ENCODE peak calls at places on chromosome 10, in nine cellular contexts. A is adipocyte; F is thoracic aorta; G is effector memory CD8-positive, alpha-beta T cell; M is right cardiac atrium; U is HT-29; T is OCI-LY7; I is ELR; J is RPMI8226. P is an unnamed sample.

GRCh38 chr10:69869291-69869841 is 67.7 kb downstream of the COL13A1 start:
- DNase-seq in A (peak; percentile 76), F (no peak), G (no peak), M (peak; percentile 59), U (peak; percentile 87), T (no peak), I (peak; percentile 70), J (no peak), P (no peak)

GRCh38 chr10:6234371-6234770 is 31.6 kb downstream of the PFKFB3 start:
- DNase-seq in A (no peak), F (no peak), G (no peak), M (no peak), U (no peak), T (no peak), I (no peak), J (no peak), P (no peak)

GRCh38 chr10:71727429-71728217 is 8.0 kb upstream of the C10orf105 start:
- DNase-seq in A (no peak), F (no peak), G (peak; percentile 73), M (peak; percentile 84), U (no peak), T (peak; percentile 92), I (no peak), J (peak; percentile 91), P (no peak)

GRCh38 chr10:25934673-25935139 is 677 bp downstream of the MYO3A start:
- DNase-seq in A (no peak), F (no peak), G (no peak), M (peak; percentile 39), U (no peak), T (no peak), I (no peak), J (no peak), P (peak; percentile 65)

GRCh38 chr10:13271552-13272163 is 28.2 kb downstream of the PHYH start:
- DNase-seq in A (no peak), F (no peak), G (peak; percentile 45), M (peak; percentile 69), U (peak; percentile 40), T (peak; percentile 78), I (peak; percentile 38), J (peak; percentile 64), P (no peak)

GRCh38 chr10:74460812-74461211 is 309.8 kb downstream of the ADK start:
- DNase-seq in A (peak; percentile 7), F (no peak), G (no peak), M (no peak), U (no peak), T (peak; percentile 4), I (no peak), J (no peak), P (no peak)

GRCh38 chr10:45403151-45403550 is 29.1 kb downstream of the ALOX5 start:
- DNase-seq in A (no peak), F (no peak), G (no peak), M (no peak), U (no peak), T (no peak), I (peak; percentile 65), J (no peak), P (no peak)

GRCh38 chr10:7457478-7458316 is 46.9 kb upstream of the SFMBT2 start:
- DNase-seq in A (no peak), F (no peak), G (no peak), M (no peak), U (no peak), T (no peak), I (no peak), J (no peak), P (no peak)

GRCh38 chr10:129912161-129912917 is 51.7 kb downstream of the EBF3 start:
- DNase-seq in A (peak; percentile 77), F (no peak), G (no peak), M (no peak), U (no peak), T (no peak), I (no peak), J (no peak), P (no peak)

GRCh38 chr10:117860823-117861222 is 185.9 kb downstream of the RAB11FIP2 start:
- DNase-seq in A (peak; percentile 10), F (no peak), G (no peak), M (no peak), U (peak; percentile 52), T (peak; percentile 11), I (peak; percentile 48), J (peak; percentile 16), P (peak; percentile 46)

GRCh38 chr10:85643839-85644525 is 722.6 kb downstream of the GRID1 start:
- DNase-seq in A (no peak), F (no peak), G (no peak), M (no peak), U (peak; percentile 77), T (no peak), I (peak; percentile 3), J (no peak), P (no peak)

GRCh38 chr10:77249901-77250459 is 387.6 kb downstream of the KCNMA1 start:
- DNase-seq in A (no peak), F (no peak), G (no peak), M (no peak), U (no peak), T (no peak), I (no peak), J (no peak), P (no peak)

GRCh38 chr10:131943021-131943814 is 38.5 kb downstream of the BNIP3 start:
- DNase-seq in A (no peak), F (no peak), G (no peak), M (no peak), U (no peak), T (no peak), I (peak; percentile 30), J (no peak), P (no peak)

GRCh38 chr10:14800397-14800796 is 25.7 kb upstream of the FAM107B start:
- DNase-seq in A (no peak), F (no peak), G (no peak), M (no peak), U (no peak), T (peak; percentile 43), I (no peak), J (peak; percentile 73), P (no peak)

GRCh38 chr10:52284416-52285013 is 29.6 kb upstream of the DKK1 start:
- DNase-seq in A (no peak), F (no peak), G (no peak), M (no peak), U (no peak), T (no peak), I (no peak), J (no peak), P (no peak)

GRCh38 chr10:49398000-49398861 is 2.3 kb upstream of the DRGX start:
- DNase-seq in A (peak; percentile 61), F (no peak), G (peak; percentile 52), M (peak; percentile 82), U (no peak), T (no peak), I (peak; percentile 38), J (peak; percentile 47), P (no peak)

GRCh38 chr10:28719789-28720436 is 42.6 kb downstream of the BAMBI start:
- DNase-seq in A (peak; percentile 54), F (no peak), G (no peak), M (no peak), U (no peak), T (no peak), I (peak; percentile 62), J (no peak), P (no peak)

GRCh38 chr10:114183563-114183962 is 4.4 kb downstream of the TDRD1 start:
- DNase-seq in A (no peak), F (no peak), G (no peak), M (no peak), U (no peak), T (no peak), I (no peak), J (no peak), P (no peak)

GRCh38 chr10:16360001-16360400 is 76.8 kb upstream of the PTER start:
- DNase-seq in A (no peak), F (no peak), G (no peak), M (no peak), U (no peak), T (no peak), I (no peak), J (no peak), P (no peak)

GRCh38 chr10:110901954-110902819 is 16.8 kb downstream of the BBIP1 start:
- DNase-seq in A (peak; percentile 62), F (no peak), G (no peak), M (no peak), U (no peak), T (no peak), I (peak; percentile 74), J (no peak), P (no peak)

GRCh38 chr10:57694956-57695605 is 572.6 kb downstream of the IPMK start:
- DNase-seq in A (peak; percentile 45), F (no peak), G (no peak), M (no peak), U (no peak), T (no peak), I (peak; percentile 33), J (no peak), P (no peak)

GRCh38 chr10:112490543-112490942 is 43.5 kb downstream of the VTI1A start:
- DNase-seq in A (peak; percentile 29), F (no peak), G (no peak), M (no peak), U (peak; percentile 68), T (no peak), I (peak; percentile 24), J (no peak), P (no peak)

GRCh38 chr10:5888843-5889623 is 660 bp downstream of the ANKRD16 start:
- DNase-seq in A (peak; percentile 65), F (no peak), G (peak; percentile 25), M (peak; percentile 75), U (no peak), T (peak; percentile 65), I (peak; percentile 50), J (peak; percentile 53), P (peak; percentile 71)

GRCh38 chr10:6445671-6446278 is 134.3 kb downstream of the PRKCQ start:
- DNase-seq in A (peak; percentile 73), F (no peak), G (peak; percentile 53), M (peak; percentile 80), U (peak; percentile 60), T (peak; percentile 57), I (peak; percentile 47), J (peak; percentile 51), P (peak; percentile 61)

GRCh38 chr10:102660891-102661613 is 16.8 kb downstream of the TRIM8 start:
- DNase-seq in A (peak; percentile 51), F (no peak), G (peak; percentile 53), M (peak; percentile 85), U (peak; percentile 40), T (peak; percentile 94), I (no peak), J (peak; percentile 89), P (no peak)

GRCh38 chr10:121510201-121510771 is 88.0 kb downstream of the FGFR2 start:
- DNase-seq in A (no peak), F (no peak), G (no peak), M (no peak), U (no peak), T (no peak), I (no peak), J (no peak), P (no peak)

GRCh38 chr10:21953585-21954057 is 49.9 kb downstream of the DNAJC1 start:
- DNase-seq in A (peak; percentile 65), F (no peak), G (no peak), M (no peak), U (peak; percentile 37), T (peak; percentile 59), I (peak; percentile 69), J (peak; percentile 36), P (peak; percentile 49)

P was measured in NCI-H526.